ENCODE peak calls at places on chromosomes 7 and 10, in four cellular contexts. One of them, this sample, is unnamed.

GRCh38 chr10:48626986-48627731 is 22.3 kb upstream of the ARHGAP22 start:
- DNase-seq in HFF-Myc: no peak
- DNase-seq in NCI-H460: no peak
- DNase-seq in activated CD8-positive, alpha-beta memory T cell treated with anti-CD3 and anti-CD28 coated beads for 4 hours: no peak
- DNase-seq in this sample: no peak

GRCh38 chr7:46812047-46812672 is 769.8 kb downstream of the TNS3 start:
- DNase-seq in HFF-Myc: no peak
- DNase-seq in NCI-H460: no peak
- DNase-seq in activated CD8-positive, alpha-beta memory T cell treated with anti-CD3 and anti-CD28 coated beads for 4 hours: no peak
- DNase-seq in this sample: no peak

GRCh38 chr10:93363891-93364648 is 118.1 kb downstream of the MYOF start:
- DNase-seq in HFF-Myc: no peak
- DNase-seq in NCI-H460: no peak
- DNase-seq in activated CD8-positive, alpha-beta memory T cell treated with anti-CD3 and anti-CD28 coated beads for 4 hours: no peak
- DNase-seq in this sample: no peak

GRCh38 chr10:32104622-32105509 is 48.6 kb upstream of the KIF5B start:
- DNase-seq in HFF-Myc: no peak
- DNase-seq in NCI-H460: no peak
- DNase-seq in activated CD8-positive, alpha-beta memory T cell treated with anti-CD3 and anti-CD28 coated beads for 4 hours: no peak
- DNase-seq in this sample: no peak

GRCh38 chr7:142872106-142872675 is 13.4 kb downstream of the TRPV6 start:
- DNase-seq in HFF-Myc: no peak
- DNase-seq in NCI-H460: no peak
- DNase-seq in activated CD8-positive, alpha-beta memory T cell treated with anti-CD3 and anti-CD28 coated beads for 4 hours: no peak
- DNase-seq in this sample: no peak

GRCh38 chr7:38222481-38223096 is 44.5 kb downstream of the STARD3NL start:
- DNase-seq in HFF-Myc: peak; percentile 44
- DNase-seq in NCI-H460: peak; percentile 65
- DNase-seq in activated CD8-positive, alpha-beta memory T cell treated with anti-CD3 and anti-CD28 coated beads for 4 hours: no peak
- DNase-seq in this sample: no peak

GRCh38 chr7:7895754-7896153 is 72.8 kb upstream of the GLCCI1 start:
- DNase-seq in HFF-Myc: no peak
- DNase-seq in NCI-H460: no peak
- DNase-seq in activated CD8-positive, alpha-beta memory T cell treated with anti-CD3 and anti-CD28 coated beads for 4 hours: no peak
- DNase-seq in this sample: no peak

GRCh38 chr10:31947144-31947926 is 18.7 kb upstream of the ARHGAP12 start:
- DNase-seq in HFF-Myc: peak; percentile 94
- DNase-seq in NCI-H460: peak; percentile 79
- DNase-seq in activated CD8-positive, alpha-beta memory T cell treated with anti-CD3 and anti-CD28 coated beads for 4 hours: no peak
- DNase-seq in this sample: no peak

GRCh38 chr10:89475137-89475536 is 60.3 kb downstream of the SLC16A12 start:
- DNase-seq in HFF-Myc: no peak
- DNase-seq in NCI-H460: no peak
- DNase-seq in activated CD8-positive, alpha-beta memory T cell treated with anti-CD3 and anti-CD28 coated beads for 4 hours: no peak
- DNase-seq in this sample: no peak